ENCODE peak calls at places on chromosomes 3 and 15, in seven cellular contexts. One of them, this sample, is unnamed.

GRCh38 chr15:77944002-77944867 is 133.3 kb downstream of the TBC1D2B start:
- DNase-seq in H9: peak
- DNase-seq in mesenchymal stem cell: peak
- DNase-seq in H1: peak
- DNase-seq in trophoblast cell: peak
- DNase-seq in IMR-90: peak
- DNase-seq in neuronal stem cell: peak
- DNase-seq in this sample: peak

GRCh38 chr3:29694331-29694730 is 413.5 kb downstream of the RBMS3 start:
- DNase-seq in IMR-90: no peak
- DNase-seq in mesenchymal stem cell: no peak
- DNase-seq in H9: no peak
- DNase-seq in H1: no peak
- DNase-seq in neuronal stem cell: no peak
- DNase-seq in trophoblast cell: peak
- DNase-seq in this sample: no peak

GRCh38 chr15:96585634-96586386 is 255.3 kb downstream of the NR2F2 start:
- DNase-seq in trophoblast cell: no peak
- DNase-seq in H1: no peak
- DNase-seq in neuronal stem cell: no peak
- DNase-seq in H9: no peak
- DNase-seq in mesenchymal stem cell: no peak
- DNase-seq in IMR-90: peak
- DNase-seq in this sample: peak

GRCh38 chr3:125116311-125117069 is 60.7 kb upstream of the HEG1 start:
- DNase-seq in H1: no peak
- DNase-seq in H9: no peak
- DNase-seq in IMR-90: peak
- DNase-seq in neuronal stem cell: no peak
- DNase-seq in trophoblast cell: peak
- DNase-seq in mesenchymal stem cell: no peak
- DNase-seq in this sample: peak

GRCh38 chr15:57216288-57216687 is 160.0 kb upstream of the CGNL1 start:
- DNase-seq in trophoblast cell: no peak
- DNase-seq in H1: no peak
- DNase-seq in IMR-90: peak
- DNase-seq in H9: no peak
- DNase-seq in neuronal stem cell: no peak
- DNase-seq in mesenchymal stem cell: peak
- DNase-seq in this sample: no peak

GRCh38 chr15:92805080-92805708 is 94.9 kb upstream of the CHD2 start:
- DNase-seq in IMR-90: no peak
- DNase-seq in neuronal stem cell: no peak
- DNase-seq in mesenchymal stem cell: no peak
- DNase-seq in trophoblast cell: no peak
- DNase-seq in H9: no peak
- DNase-seq in H1: no peak
- DNase-seq in this sample: no peak

GRCh38 chr15:85615930-85616329 is 178.8 kb downstream of the KLHL25 start:
- DNase-seq in IMR-90: peak
- DNase-seq in H9: peak
- DNase-seq in neuronal stem cell: no peak
- DNase-seq in mesenchymal stem cell: peak
- DNase-seq in trophoblast cell: peak
- DNase-seq in H1: no peak
- DNase-seq in this sample: peak

GRCh38 chr15:81950841-81951414 is 94.9 kb downstream of the MEX3B start:
- DNase-seq in H9: no peak
- DNase-seq in H1: no peak
- DNase-seq in IMR-90: peak
- DNase-seq in mesenchymal stem cell: peak
- DNase-seq in neuronal stem cell: no peak
- DNase-seq in trophoblast cell: peak
- DNase-seq in this sample: peak

GRCh38 chr3:151813777-151814176 is at the start of gene AADAC:
- DNase-seq in neuronal stem cell: no peak
- DNase-seq in H9: no peak
- DNase-seq in IMR-90: peak
- DNase-seq in mesenchymal stem cell: no peak
- DNase-seq in H1: no peak
- DNase-seq in trophoblast cell: no peak
- DNase-seq in this sample: no peak

GRCh38 chr3:30934208-30934550 is 39.7 kb upstream of the GADL1 start:
- DNase-seq in H1: no peak
- DNase-seq in trophoblast cell: peak
- DNase-seq in H9: no peak
- DNase-seq in IMR-90: peak
- DNase-seq in mesenchymal stem cell: peak
- DNase-seq in neuronal stem cell: no peak
- DNase-seq in this sample: peak

GRCh38 chr15:68729789-68730201 is 90.9 kb downstream of the ANP32A start:
- DNase-seq in trophoblast cell: no peak
- DNase-seq in H9: no peak
- DNase-seq in IMR-90: peak
- DNase-seq in neuronal stem cell: no peak
- DNase-seq in H1: no peak
- DNase-seq in mesenchymal stem cell: no peak
- DNase-seq in this sample: no peak

GRCh38 chr15:65666257-65666656 is 44.5 kb downstream of the SLC24A1 start:
- DNase-seq in mesenchymal stem cell: peak
- DNase-seq in trophoblast cell: peak
- DNase-seq in H1: no peak
- DNase-seq in neuronal stem cell: no peak
- DNase-seq in IMR-90: peak
- DNase-seq in H9: no peak
- DNase-seq in this sample: no peak

GRCh38 chr15:52558196-52558595 is 10.6 kb downstream of the ARPP19 start:
- DNase-seq in H1: no peak
- DNase-seq in H9: no peak
- DNase-seq in mesenchymal stem cell: peak
- DNase-seq in neuronal stem cell: no peak
- DNase-seq in IMR-90: peak
- DNase-seq in trophoblast cell: peak
- DNase-seq in this sample: peak

GRCh38 chr15:53130943-53131342 is 340.8 kb upstream of the ONECUT1 start:
- DNase-seq in IMR-90: no peak
- DNase-seq in H1: no peak
- DNase-seq in trophoblast cell: no peak
- DNase-seq in neuronal stem cell: no peak
- DNase-seq in mesenchymal stem cell: no peak
- DNase-seq in H9: no peak
- DNase-seq in this sample: no peak

GRCh38 chr3:159775372-159775961 is 213.2 kb upstream of the IL12A start:
- DNase-seq in trophoblast cell: no peak
- DNase-seq in neuronal stem cell: peak
- DNase-seq in H9: peak
- DNase-seq in mesenchymal stem cell: peak
- DNase-seq in H1: peak
- DNase-seq in IMR-90: peak
- DNase-seq in this sample: peak

GRCh38 chr15:58701376-58701775 is 48.1 kb downstream of the ADAM10 start:
- DNase-seq in mesenchymal stem cell: peak
- DNase-seq in H1: no peak
- DNase-seq in IMR-90: no peak
- DNase-seq in trophoblast cell: peak
- DNase-seq in neuronal stem cell: no peak
- DNase-seq in H9: no peak
- DNase-seq in this sample: no peak

GRCh38 chr3:150216041-150216811 is 191.9 kb upstream of the TSC22D2 start:
- DNase-seq in IMR-90: peak
- DNase-seq in H1: no peak
- DNase-seq in trophoblast cell: no peak
- DNase-seq in neuronal stem cell: no peak
- DNase-seq in mesenchymal stem cell: peak
- DNase-seq in H9: no peak
- DNase-seq in this sample: peak

GRCh38 chr3:13951184-13951583 is 71.3 kb upstream of the WNT7A start:
- DNase-seq in IMR-90: no peak
- DNase-seq in neuronal stem cell: no peak
- DNase-seq in H9: no peak
- DNase-seq in trophoblast cell: peak
- DNase-seq in mesenchymal stem cell: no peak
- DNase-seq in H1: no peak
- DNase-seq in this sample: peak

GRCh38 chr3:170437151-170437550 is 18.5 kb downstream of the CLDN11 start:
- DNase-seq in mesenchymal stem cell: no peak
- DNase-seq in neuronal stem cell: no peak
- DNase-seq in H9: no peak
- DNase-seq in H1: no peak
- DNase-seq in trophoblast cell: no peak
- DNase-seq in IMR-90: no peak
- DNase-seq in this sample: no peak

GRCh38 chr15:96346409-96346808 is 15.9 kb downstream of the NR2F2 start:
- DNase-seq in IMR-90: no peak
- DNase-seq in mesenchymal stem cell: no peak
- DNase-seq in trophoblast cell: no peak
- DNase-seq in H1: no peak
- DNase-seq in H9: no peak
- DNase-seq in neuronal stem cell: no peak
- DNase-seq in this sample: no peak

GRCh38 chr3:159645874-159646273 is 342.8 kb upstream of the IL12A start:
- DNase-seq in trophoblast cell: no peak
- DNase-seq in mesenchymal stem cell: no peak
- DNase-seq in H9: no peak
- DNase-seq in neuronal stem cell: no peak
- DNase-seq in IMR-90: peak
- DNase-seq in H1: no peak
- DNase-seq in this sample: no peak

GRCh38 chr3:24503499-24504176 is 9.0 kb upstream of the THRB start:
- DNase-seq in IMR-90: no peak
- DNase-seq in neuronal stem cell: no peak
- DNase-seq in trophoblast cell: no peak
- DNase-seq in mesenchymal stem cell: no peak
- DNase-seq in H1: no peak
- DNase-seq in H9: no peak
- DNase-seq in this sample: no peak

GRCh38 chr15:67303490-67304363 is 49.1 kb downstream of the IQCH start:
- DNase-seq in IMR-90: peak
- DNase-seq in H1: no peak
- DNase-seq in H9: no peak
- DNase-seq in neuronal stem cell: no peak
- DNase-seq in trophoblast cell: peak
- DNase-seq in mesenchymal stem cell: peak
- DNase-seq in this sample: peak

GRCh38 chr3:105502333-105502732 is 135.6 kb downstream of the ALCAM start:
- DNase-seq in neuronal stem cell: no peak
- DNase-seq in IMR-90: no peak
- DNase-seq in mesenchymal stem cell: no peak
- DNase-seq in H1: no peak
- DNase-seq in H9: no peak
- DNase-seq in trophoblast cell: no peak
- DNase-seq in this sample: no peak

GRCh38 chr3:24270204-24270671 is 224.4 kb downstream of the THRB start:
- DNase-seq in IMR-90: no peak
- DNase-seq in trophoblast cell: peak
- DNase-seq in neuronal stem cell: peak
- DNase-seq in mesenchymal stem cell: no peak
- DNase-seq in H9: no peak
- DNase-seq in H1: no peak
- DNase-seq in this sample: no peak

GRCh38 chr15:75725021-75725718 is 12.5 kb upstream of the CSPG4 start:
- DNase-seq in neuronal stem cell: no peak
- DNase-seq in H1: no peak
- DNase-seq in H9: no peak
- DNase-seq in IMR-90: no peak
- DNase-seq in trophoblast cell: no peak
- DNase-seq in mesenchymal stem cell: no peak
- DNase-seq in this sample: no peak

GRCh38 chr3:39344746-39345344 is 15.3 kb downstream of the CCR8 start:
- DNase-seq in mesenchymal stem cell: no peak
- DNase-seq in H1: no peak
- DNase-seq in trophoblast cell: no peak
- DNase-seq in H9: no peak
- DNase-seq in IMR-90: no peak
- DNase-seq in neuronal stem cell: no peak
- DNase-seq in this sample: no peak
- H3K23ac ChIP-seq in mesenchymal stem cell: no peak
- H3K23ac ChIP-seq in H1: no peak
- H3K23ac ChIP-seq in trophoblast cell: no peak
- H3K23ac ChIP-seq in H9: no peak
- H3K23ac ChIP-seq in IMR-90: no peak
- H3K23ac ChIP-seq in neuronal stem cell: no peak
- H3K23ac ChIP-seq in this sample: no peak

GRCh38 chr3:38040400-38040799 is 1.4 kb downstream of the DLEC1 start:
- DNase-seq in H9: no peak
- DNase-seq in IMR-90: no peak
- DNase-seq in trophoblast cell: no peak
- DNase-seq in neuronal stem cell: no peak
- DNase-seq in mesenchymal stem cell: no peak
- DNase-seq in H1: no peak
- DNase-seq in this sample: no peak
- H3K9ac ChIP-seq in H9: no peak
- H3K9ac ChIP-seq in IMR-90: no peak
- H3K9ac ChIP-seq in trophoblast cell: no peak
- H3K9ac ChIP-seq in neuronal stem cell: no peak
- H3K9ac ChIP-seq in mesenchymal stem cell: no peak
- H3K9ac ChIP-seq in H1: no peak
- H3K9ac ChIP-seq in this sample: no peak

DNA sequence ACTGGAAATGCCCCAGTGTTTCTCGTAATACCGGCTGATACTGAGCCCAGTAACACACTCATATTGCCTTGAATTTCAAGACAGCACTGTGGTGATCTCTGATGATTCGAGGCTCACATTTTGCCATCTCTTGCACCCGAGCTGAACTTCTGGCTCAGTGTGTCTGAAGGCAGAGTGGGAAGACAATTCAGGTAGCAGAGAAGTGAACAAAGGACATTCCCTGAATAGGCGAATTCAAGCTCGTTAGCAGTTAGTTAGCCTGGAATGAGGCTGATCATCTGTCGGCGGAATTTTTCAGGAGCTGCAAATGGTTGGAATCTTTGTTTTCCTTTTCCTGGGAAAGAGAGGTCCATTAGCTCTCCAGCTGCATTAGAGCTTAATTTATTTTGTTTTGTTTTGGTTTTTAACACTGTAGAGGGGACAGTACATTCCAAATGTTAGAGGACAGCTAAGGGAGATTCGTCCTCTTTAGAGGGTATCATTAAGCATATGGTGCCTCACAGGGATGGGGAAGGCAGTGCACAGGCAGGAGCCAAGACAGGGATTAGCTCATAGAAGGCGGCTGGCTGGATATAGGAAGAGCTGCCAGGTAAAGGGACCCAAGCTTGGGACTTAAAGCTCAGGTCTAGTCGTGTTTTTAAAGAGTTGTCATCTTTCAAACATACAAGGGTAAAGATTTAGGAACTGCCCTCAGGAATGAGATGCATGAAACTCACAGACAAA is 119.6 kb upstream of the DLG1 start:
- DNase-seq in trophoblast cell: no peak
- DNase-seq in mesenchymal stem cell: no peak
- DNase-seq in neuronal stem cell: peak
- DNase-seq in H1: no peak
- DNase-seq in H9: no peak
- DNase-seq in IMR-90: no peak
- DNase-seq in this sample: peak
- H3K23ac ChIP-seq in trophoblast cell: no peak
- H3K23ac ChIP-seq in mesenchymal stem cell: no peak
- H3K23ac ChIP-seq in neuronal stem cell: no peak
- H3K23ac ChIP-seq in H1: no peak
- H3K23ac ChIP-seq in H9: no peak
- H3K23ac ChIP-seq in IMR-90: no peak
- H3K23ac ChIP-seq in this sample: no peak

GRCh38 chr3:36993326-36994283 is at the start of gene MLH1:
- DNase-seq in trophoblast cell: peak
- DNase-seq in H1: peak
- DNase-seq in mesenchymal stem cell: peak
- DNase-seq in H9: peak
- DNase-seq in IMR-90: peak
- DNase-seq in neuronal stem cell: peak
- DNase-seq in this sample: peak
- H3K9ac ChIP-seq in trophoblast cell: peak
- H3K9ac ChIP-seq in H1: peak
- H3K9ac ChIP-seq in mesenchymal stem cell: peak
- H3K9ac ChIP-seq in H9: peak
- H3K9ac ChIP-seq in IMR-90: peak
- H3K9ac ChIP-seq in neuronal stem cell: peak
- H3K9ac ChIP-seq in this sample: peak